ENCODE peak calls at places on chromosomes 3 and 15, in five cellular contexts. D, R, V, I and U are unnamed samples.

GRCh38 chr3:43733459-43734384 is 43.0 kb downstream of the ABHD5 start:
- DNase-seq in D (peak; percentile 55), R (peak; percentile 55), V (no peak), I (no peak), U (peak; percentile 74)

GRCh38 chr3:72872183-72872582 is 15.7 kb upstream of the GXYLT2 start:
- DNase-seq in R (no peak), D (no peak), V (no peak), I (no peak), U (peak; percentile 5)

GRCh38 chr3:72043212-72044133 is 258.5 kb upstream of the PROK2 start:
- DNase-seq in D (no peak), R (no peak), I (peak; percentile 49), V (no peak), U (no peak)

GRCh38 chr3:21645121-21645897 is 105.7 kb downstream of the ZNF385D start:
- DNase-seq in R (peak; percentile 67), V (no peak), D (peak; percentile 63), I (no peak), U (peak; percentile 76)

GRCh38 chr3:47377186-47377585 is 3.6 kb upstream of the PTPN23 start:
- DNase-seq in V (no peak), I (peak; percentile 62), D (no peak), R (no peak), U (no peak)

GRCh38 chr3:149968216-149968615 is 2.5 kb downstream of the PFN2 start:
- DNase-seq in I (no peak), D (no peak), V (peak; percentile 2), R (no peak), U (peak; percentile 58)

GRCh38 chr15:95932676-95933075 is 397.8 kb upstream of the NR2F2 start:
- DNase-seq in D (peak; percentile 27), I (no peak), R (no peak), V (no peak), U (peak; percentile 43)

GRCh38 chr15:69784808-69785550 is 312.7 kb downstream of the TLE3 start:
- DNase-seq in D (no peak), I (no peak), V (no peak), R (no peak), U (peak; percentile 8)

GRCh38 chr3:62587579-62588031 is 214.3 kb upstream of the FEZF2 start:
- DNase-seq in I (no peak), D (peak; percentile 67), V (no peak), R (no peak), U (peak; percentile 91)

GRCh38 chr3:114363554-114364202 is 69.8 kb downstream of the TIGIT start:
- DNase-seq in V (no peak), I (no peak), D (peak; percentile 48), R (no peak), U (peak; percentile 73)

GRCh38 chr15:72057548-72058091 is 60.3 kb downstream of the MYO9A start:
- DNase-seq in D (peak; percentile 17), V (no peak), I (no peak), R (no peak), U (no peak)

GRCh38 chr3:69142090-69142489 is 19.7 kb upstream of the LMOD3 start:
- DNase-seq in R (no peak), I (no peak), V (no peak), D (peak; percentile 11), U (peak; percentile 53)

GRCh38 chr3:72245183-72245811 is 460.3 kb upstream of the PROK2 start:
- DNase-seq in R (peak; percentile 71), I (no peak), D (peak; percentile 42), V (no peak), U (no peak)

GRCh38 chr3:59268170-59268569 is 218.3 kb upstream of the CFAP20DC start:
- DNase-seq in V (no peak), D (peak; percentile 17), I (no peak), R (no peak), U (no peak)

GRCh38 chr3:100399341-100400071 is 1.4 kb downstream of the TOMM70 start:
- DNase-seq in I (peak; percentile 12), R (no peak), D (no peak), V (no peak), U (no peak)

GRCh38 chr3:107699682-107700081 is 176.9 kb downstream of the BBX start:
- DNase-seq in I (no peak), D (no peak), V (no peak), R (no peak), U (peak; percentile 37)

GRCh38 chr3:45021524-45021923 is 4.6 kb upstream of the CLEC3B start:
- DNase-seq in V (no peak), R (peak; percentile 80), D (no peak), I (no peak), U (no peak)

GRCh38 chr3:101243285-101244211 is 76.8 kb downstream of the IMPG2 start:
- DNase-seq in V (no peak), I (no peak), R (no peak), D (no peak), U (no peak)

GRCh38 chr3:188230962-188231361 is 77.0 kb downstream of the LPP start:
- DNase-seq in D (no peak), I (no peak), V (no peak), R (no peak), U (no peak)

GRCh38 chr3:72265250-72265649 is 480.3 kb upstream of the PROK2 start:
- DNase-seq in I (peak; percentile 23), D (peak; percentile 57), R (no peak), V (peak; percentile 47), U (no peak)

GRCh38 chr3:120678331-120678845 is 3.7 kb downstream of the HGD start:
- DNase-seq in R (no peak), I (peak; percentile 91), D (peak; percentile 90), V (no peak), U (peak; percentile 78)

GRCh38 chr3:116569611-116570010 is 124.3 kb upstream of the LSAMP start:
- DNase-seq in V (no peak), I (no peak), D (no peak), R (no peak), U (peak; percentile 9)

GRCh38 chr15:37109151-37109912 is 9.0 kb upstream of the MEIS2 start:
- DNase-seq in V (no peak), I (no peak), R (no peak), D (no peak), U (no peak)

GRCh38 chr15:62439543-62440016 is 274.5 kb upstream of the C2CD4B start:
- DNase-seq in V (no peak), D (peak; percentile 42), R (no peak), I (no peak), U (no peak)

GRCh38 chr3:61299343-61299742 is 48.1 kb upstream of the FHIT start:
- DNase-seq in R (no peak), V (no peak), I (no peak), D (no peak), U (no peak)

GRCh38 chr15:64341961-64342360 is 14.0 kb downstream of the CSNK1G1 start:
- DNase-seq in D (no peak), R (no peak), V (peak; percentile 65), I (no peak), U (no peak)

DNA sequence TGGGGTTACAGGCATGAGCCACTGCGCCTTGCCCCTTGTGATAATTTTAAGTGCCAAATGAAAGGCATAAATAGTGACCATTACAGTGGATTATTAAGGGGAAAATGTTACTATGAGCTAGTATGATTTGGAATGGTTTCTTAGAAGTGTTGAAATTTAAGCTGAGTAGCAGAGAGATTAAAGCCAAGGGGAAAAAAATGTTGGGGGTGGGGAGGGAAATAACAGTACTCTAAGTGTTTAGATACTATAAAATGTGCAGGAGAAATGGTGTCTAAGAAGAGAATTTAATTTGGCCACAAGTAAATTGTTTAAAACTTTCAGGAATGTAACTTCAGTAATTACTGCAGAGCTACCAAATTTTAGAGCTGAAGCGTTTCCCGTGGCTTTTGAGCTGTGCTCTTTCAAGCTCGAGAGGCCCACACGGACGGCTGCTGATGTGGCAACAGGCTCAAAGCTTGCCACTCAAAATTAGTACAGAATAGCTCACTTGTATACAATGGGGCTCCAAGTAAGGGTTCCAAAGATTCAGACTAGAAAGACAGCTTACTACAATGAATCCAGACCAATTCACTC is 23.9 kb upstream of the SLC12A8 start:
- DNase-seq in D (peak; percentile 29), R (no peak), V (peak; percentile 31), I (no peak), U (no peak)
- H3K4me3 ChIP-seq in D (no peak overlapping the region), R (no peak overlapping the region), V (no peak overlapping the region), I (no peak overlapping the region), U (no peak overlapping the region)

DNA sequence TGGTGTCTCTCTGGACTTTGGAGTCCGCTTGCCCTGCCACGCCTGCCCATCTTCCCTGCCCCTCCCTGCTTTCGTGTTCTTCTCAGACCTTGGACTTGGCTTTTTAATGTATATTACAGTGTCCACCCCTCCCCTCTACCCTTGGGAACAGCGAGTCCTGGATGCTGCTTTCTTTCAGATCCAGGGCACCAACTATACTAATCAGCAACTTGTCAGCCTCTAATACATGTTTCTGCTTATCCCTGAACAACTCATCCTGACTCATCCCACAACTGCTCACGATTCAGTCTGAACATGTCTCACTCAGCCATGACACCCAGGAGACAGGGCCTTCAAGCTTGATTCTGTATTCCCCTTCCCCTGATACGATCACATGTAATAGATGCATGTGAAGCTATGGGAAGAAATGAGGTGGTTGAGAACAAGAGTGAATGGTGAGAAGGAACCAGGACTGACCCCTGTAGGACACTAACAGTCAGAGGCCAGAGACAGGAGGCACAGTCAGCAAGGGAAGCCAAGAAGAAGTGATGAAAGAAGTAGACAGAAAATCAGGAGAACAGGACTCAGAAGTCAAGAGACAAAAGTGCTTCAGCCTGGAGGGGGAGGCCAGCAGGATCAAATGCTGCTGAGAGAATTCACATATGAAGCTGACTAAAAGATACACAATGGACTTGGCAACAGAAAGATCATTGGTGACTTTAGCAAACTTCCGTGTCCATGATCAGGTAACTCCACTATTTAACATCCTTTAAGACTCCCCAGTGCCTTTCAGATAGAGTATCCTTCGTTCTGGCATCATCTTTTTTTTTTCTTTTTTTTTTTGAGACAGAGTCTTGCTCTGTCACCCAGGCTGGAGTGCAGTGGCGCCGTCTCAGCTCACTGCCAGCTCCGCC is 35.4 kb downstream of the BCL2L10 start:
- DNase-seq in I (peak; percentile 47), V (no peak), D (peak; percentile 60), R (no peak), U (peak; percentile 75)
- TF ChIP-seq CTCF in I (peak; percentile 14), V (peak; percentile 12), D (peak; percentile 23), R (no peak), U (no peak)

GRCh38 chr15:93072440-93073394 is 16.3 kb downstream of the RGMA start:
- DNase-seq in I (peak; percentile 38), R (peak; percentile 89), V (peak; percentile 95), D (peak; percentile 64), U (peak; percentile 70)

GRCh38 chr15:93070901-93071300 is 18.1 kb downstream of the RGMA start:
- DNase-seq in V (no peak), D (no peak), I (no peak), R (no peak), U (no peak)

GRCh38 chr15:93070136-93070535 is 18.9 kb downstream of the RGMA start:
- DNase-seq in I (no peak), D (no peak), V (no peak), R (no peak), U (no peak)

GRCh38 chr15:93072011-93072410 is 17.0 kb downstream of the RGMA start:
- DNase-seq in D (peak; percentile 62), V (no peak), I (no peak), R (no peak), U (peak; percentile 68)

GRCh38 chr15:93071469-93071891 is 17.5 kb downstream of the RGMA start:
- DNase-seq in V (peak; percentile 26), I (no peak), D (peak; percentile 41), R (no peak), U (peak; percentile 20)
- H3K4me3 ChIP-seq in V (peak overlapping the region; percentile 87), I (no peak overlapping the region), D (peak overlapping the region; percentile 71), R (peak overlapping the region; percentile 84), U (peak overlapping the region; percentile 65)

GRCh38 chr3:63662011-63662410 is 9.5 kb downstream of the SNTN start:
- DNase-seq in I (no peak), V (no peak), D (no peak), R (no peak), U (no peak)

GRCh38 chr3:63656791-63657190 is 4.3 kb downstream of the SNTN start:
- DNase-seq in R (no peak), D (peak; percentile 47), I (no peak), V (no peak), U (peak; percentile 65)

GRCh38 chr3:63661242-63661641 is 8.8 kb downstream of the SNTN start:
- DNase-seq in V (peak; percentile 9), I (peak; percentile 24), D (peak; percentile 8), R (no peak), U (no peak)

GRCh38 chr3:63662500-63662899 is 10.0 kb downstream of the SNTN start:
- DNase-seq in V (peak; percentile 33), I (no peak), R (no peak), D (no peak), U (no peak)
- TF ChIP-seq CTCF in V (no peak), I (no peak), R (no peak), D (no peak), U (no peak)